ENCODE peak calls at places on chromosomes 5 and 9, in nine cellular contexts. G, J, N, Z, I, H, P, E and T are unnamed samples.

GRCh38 chr5:75567710-75568109 is 43.5 kb upstream of the ANKDD1B start:
- DNase-seq in P (no peak), I (no peak), N (no peak), G (no peak), J (no peak), E (no peak), H (no peak), Z (no peak), T (peak; percentile 70)

GRCh38 chr5:56286015-56286992 is 53.2 kb upstream of the ANKRD55 start:
- DNase-seq in I (no peak), E (no peak), J (no peak), P (no peak), N (no peak), G (no peak), Z (no peak), H (no peak), T (no peak)

GRCh38 chr5:89703799-89704198 is 705.8 kb downstream of the CETN3 start:
- DNase-seq in J (no peak), G (no peak), H (no peak), I (no peak), P (no peak), E (no peak), N (no peak), Z (no peak), T (no peak)

GRCh38 chr5:154794525-154795234 is 39.5 kb downstream of the LARP1 start:
- DNase-seq in I (no peak), E (no peak), P (no peak), H (no peak), G (no peak), Z (no peak), N (no peak), J (no peak), T (peak; percentile 68)

GRCh38 chr9:12817702-12818101 is 42.9 kb downstream of the LURAP1L start:
- DNase-seq in H (no peak), I (peak; percentile 59), J (no peak), E (no peak), P (peak; percentile 32), G (no peak), N (no peak), Z (peak; percentile 68), T (peak; percentile 79)

GRCh38 chr9:92501671-92502393 is 19.5 kb upstream of the ASPN start:
- DNase-seq in H (peak; percentile 91), Z (peak; percentile 80), J (peak; percentile 54), P (no peak), G (peak; percentile 33), I (no peak), E (no peak), N (peak; percentile 38), T (no peak)

GRCh38 chr9:138104251-138105122 is 226.9 kb downstream of the CACNA1B start:
- DNase-seq in I (peak; percentile 25), Z (peak; percentile 56), J (no peak), H (no peak), G (no peak), E (no peak), N (no peak), P (no peak), T (no peak)

GRCh38 chr9:33620738-33621439 is 96.8 kb downstream of the ANKRD18B start:
- DNase-seq in N (no peak), I (no peak), H (no peak), G (no peak), J (no peak), E (no peak), Z (peak; percentile 36), P (no peak), T (peak; percentile 22)

GRCh38 chr9:120730661-120731514 is 16.6 kb upstream of the MEGF9 start:
- DNase-seq in Z (peak; percentile 96), E (no peak), P (no peak), H (peak; percentile 78), I (peak; percentile 90), J (peak; percentile 24), N (peak; percentile 50), G (no peak), T (peak; percentile 87)

GRCh38 chr5:138850854-138851253 is 24.3 kb downstream of the LRRTM2 start:
- DNase-seq in P (no peak), E (no peak), G (no peak), J (no peak), N (no peak), H (no peak), Z (no peak), I (no peak), T (no peak)

GRCh38 chr5:151298063-151298462 is 5.5 kb downstream of the SLC36A3 start:
- DNase-seq in P (no peak), Z (peak; percentile 64), H (no peak), J (no peak), I (peak; percentile 37), N (no peak), E (no peak), G (no peak), T (peak; percentile 44)

GRCh38 chr5:44565872-44566271 is 176.7 kb upstream of the FGF10 start:
- DNase-seq in P (no peak), I (no peak), J (no peak), Z (no peak), N (no peak), G (no peak), H (no peak), E (no peak), T (no peak)

GRCh38 chr9:713046-713445 is 128.5 kb upstream of the DMRT1 start:
- DNase-seq in P (no peak), Z (no peak), G (no peak), E (no peak), H (no peak), N (no peak), I (no peak), J (no peak), T (no peak)

GRCh38 chr9:715743-716400 is 125.6 kb upstream of the DMRT1 start:
- DNase-seq in G (no peak), N (no peak), P (no peak), I (no peak), J (no peak), E (no peak), H (no peak), Z (no peak), T (no peak)

GRCh38 chr9:715310-715709 is 126.2 kb upstream of the DMRT1 start:
- DNase-seq in I (no peak), E (no peak), J (no peak), H (no peak), N (no peak), G (no peak), P (no peak), Z (no peak), T (no peak)

GRCh38 chr9:712643-713042 is 128.9 kb upstream of the DMRT1 start:
- DNase-seq in E (no peak), N (no peak), P (no peak), G (no peak), H (no peak), Z (no peak), I (no peak), J (no peak), T (no peak)

DNA sequence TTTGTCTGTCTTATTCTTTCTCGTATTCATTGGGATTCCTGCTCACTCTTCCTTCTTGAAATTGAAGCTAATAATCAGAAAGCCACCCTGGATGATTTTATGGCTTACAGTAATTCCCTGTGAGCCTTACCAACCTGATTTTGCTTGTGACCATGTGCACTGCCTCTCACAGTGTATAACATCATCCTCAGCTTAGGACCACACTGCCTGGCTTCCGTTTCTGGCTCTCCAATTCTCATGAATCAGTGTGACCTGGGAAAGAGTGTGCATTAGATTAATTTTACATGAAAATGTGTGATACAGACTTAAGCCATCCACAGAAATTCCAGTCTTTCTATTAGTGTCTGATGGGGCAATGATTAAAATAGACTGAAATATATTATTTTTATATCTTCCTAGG is 126.8 kb upstream of the DMRT1 start:
- DNase-seq in J (no peak), N (no peak), Z (no peak), H (no peak), G (no peak), P (no peak), E (no peak), I (no peak), T (no peak)
- H3K4me3 ChIP-seq in J (no peak overlapping the region), N (peak overlapping the region; percentile 11), Z (no peak overlapping the region), H (peak overlapping the region; percentile 34), G (no peak overlapping the region), P (no peak overlapping the region), E (no peak overlapping the region), I (no peak overlapping the region), T (no peak overlapping the region)

DNA sequence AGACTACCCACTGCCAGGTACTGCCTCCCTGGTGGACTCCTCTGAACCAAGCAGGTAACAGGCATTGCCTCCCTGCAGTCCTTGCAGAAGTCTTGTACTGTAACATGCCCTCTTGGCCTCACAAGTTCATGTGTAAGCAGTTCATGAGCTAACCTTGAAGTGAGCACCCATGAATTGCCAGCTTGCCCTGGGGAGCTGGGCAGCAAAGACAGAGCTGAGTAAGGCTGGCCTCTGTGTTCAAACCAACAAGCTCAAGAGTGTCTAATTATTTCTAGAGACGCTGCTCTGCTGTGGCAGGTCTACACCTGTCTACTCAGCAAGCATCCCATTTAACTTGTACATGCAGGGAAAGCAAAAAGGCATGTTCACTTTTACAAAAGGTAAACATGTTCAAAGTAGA is 113.5 kb downstream of the FEM1C start:
- DNase-seq in I (no peak), Z (no peak), H (no peak), G (no peak), E (no peak), N (no peak), J (no peak), P (no peak), T (no peak)
- TF ChIP-seq CTCF in I (no peak), Z (no peak), H (no peak), G (no peak), E (no peak), N (no peak), J (no peak), P (no peak), T (no peak)

GRCh38 chr5:158410976-158411375 is 552.0 kb upstream of the CLINT1 start:
- DNase-seq in Z (no peak), H (no peak), J (no peak), E (no peak), N (no peak), I (no peak), P (no peak), G (no peak), T (no peak)

GRCh38 chr5:158409507-158409906 is 550.6 kb upstream of the CLINT1 start:
- DNase-seq in N (no peak), E (no peak), H (no peak), P (no peak), I (no peak), G (no peak), Z (no peak), J (no peak), T (no peak)

GRCh38 chr5:158413125-158413680 is 554.3 kb upstream of the CLINT1 start:
- DNase-seq in J (no peak), G (no peak), I (no peak), E (no peak), H (no peak), P (no peak), N (no peak), Z (no peak), T (no peak)

GRCh38 chr5:158406884-158407790 is 548.2 kb upstream of the CLINT1 start:
- DNase-seq in Z (no peak), P (no peak), E (no peak), G (no peak), I (no peak), H (no peak), J (no peak), N (no peak), T (no peak)

GRCh38 chr5:158407801-158408200 is 548.9 kb upstream of the CLINT1 start:
- DNase-seq in E (no peak), G (no peak), Z (no peak), I (no peak), J (no peak), P (no peak), N (no peak), H (no peak), T (no peak)
- H3K27ac ChIP-seq in E (no peak overlapping the region), G (no peak overlapping the region), Z (no peak overlapping the region), I (no peak overlapping the region), J (no peak overlapping the region), P (no peak overlapping the region), N (no peak overlapping the region), H (no peak overlapping the region), T (peak overlapping the region; percentile 89)

GRCh38 chr9:119369670-119370366 is 583 bp upstream of the BRINP1 start:
- DNase-seq in E (no peak), Z (peak; percentile 52), H (no peak), P (no peak), J (no peak), N (no peak), I (no peak), G (no peak), T (no peak)
- H3K4me3 ChIP-seq in E (no peak overlapping the region), Z (peak overlapping the region; percentile 84), H (peak overlapping the region; percentile 29), P (peak overlapping the region; percentile 60), J (peak overlapping the region; percentile 58), N (peak overlapping the region; percentile 65), I (no peak overlapping the region), G (peak overlapping the region; percentile 30), T (peak overlapping the region; percentile 5)